ENCODE peak calls at places on chromosomes 12 and 14, in seven cellular contexts. J, H, Q, S, U, W and B are unnamed samples.

GRCh38 chr12:64826234-64826633 is 1.8 kb downstream of the TBC1D30 start:
- DNase-seq in J (no peak), H (peak), Q (peak), S (peak), U (peak), W (no peak), B (no peak)

GRCh38 chr12:46187023-46187422 is 81.8 kb downstream of the SLC38A1 start:
- DNase-seq in J (no peak), H (no peak), Q (no peak), S (no peak), U (no peak), W (no peak), B (no peak)

GRCh38 chr12:23929906-23930305 is 19.6 kb downstream of the SOX5 start:
- DNase-seq in J (no peak), H (no peak), Q (no peak), S (no peak), U (no peak), W (no peak), B (no peak)

GRCh38 chr12:53960187-53961024 is 5.7 kb downstream of the HOXC12 start:
- DNase-seq in J (no peak), H (no peak), Q (no peak), S (no peak), U (no peak), W (no peak), B (no peak)

GRCh38 chr12:120316798-120317257 is 10.8 kb downstream of the PLA2G1B start:
- DNase-seq in J (peak), H (peak), Q (no peak), S (no peak), U (peak), W (no peak), B (no peak)

GRCh38 chr12:50110762-50111416 is 1.1 kb upstream of the COX14 start:
- DNase-seq in J (peak), H (peak), Q (no peak), S (peak), U (peak), W (no peak), B (peak)

GRCh38 chr12:2112401-2112800 is 59.6 kb downstream of the CACNA1C start:
- DNase-seq in J (no peak), H (no peak), Q (no peak), S (no peak), U (no peak), W (no peak), B (no peak)

GRCh38 chr14:31921251-31921650 is 155.9 kb upstream of the ARHGAP5 start:
- DNase-seq in J (no peak), H (no peak), Q (no peak), S (no peak), U (no peak), W (no peak), B (no peak)

GRCh38 chr12:123109319-123109772 is 41.5 kb downstream of the PITPNM2 start:
- DNase-seq in J (no peak), H (no peak), Q (no peak), S (no peak), U (no peak), W (no peak), B (no peak)

GRCh38 chr12:11630046-11630706 is 19.3 kb upstream of the ETV6 start:
- DNase-seq in J (no peak), H (no peak), Q (peak), S (no peak), U (peak), W (no peak), B (no peak)

GRCh38 chr12:82176761-82177490 is 181.3 kb downstream of the CCDC59 start:
- DNase-seq in J (no peak), H (no peak), Q (no peak), S (no peak), U (no peak), W (no peak), B (no peak)

GRCh38 chr12:18414671-18415070 is 153.4 kb downstream of the PIK3C2G start:
- DNase-seq in J (no peak), H (no peak), Q (no peak), S (no peak), U (no peak), W (no peak), B (no peak)

GRCh38 chr12:101047652-101048051 is 162.4 kb downstream of the SLC5A8 start:
- DNase-seq in J (no peak), H (no peak), Q (no peak), S (no peak), U (no peak), W (no peak), B (no peak)

GRCh38 chr12:52715416-52715815 is 12.1 kb upstream of the KRT77 start:
- DNase-seq in J (peak), H (peak), Q (peak), S (no peak), U (peak), W (peak), B (peak)
- TF ChIP-seq JUND in J (no peak), H (no peak), Q (no peak), S (no peak), U (no peak), W (no peak), B (no peak)

DNA sequence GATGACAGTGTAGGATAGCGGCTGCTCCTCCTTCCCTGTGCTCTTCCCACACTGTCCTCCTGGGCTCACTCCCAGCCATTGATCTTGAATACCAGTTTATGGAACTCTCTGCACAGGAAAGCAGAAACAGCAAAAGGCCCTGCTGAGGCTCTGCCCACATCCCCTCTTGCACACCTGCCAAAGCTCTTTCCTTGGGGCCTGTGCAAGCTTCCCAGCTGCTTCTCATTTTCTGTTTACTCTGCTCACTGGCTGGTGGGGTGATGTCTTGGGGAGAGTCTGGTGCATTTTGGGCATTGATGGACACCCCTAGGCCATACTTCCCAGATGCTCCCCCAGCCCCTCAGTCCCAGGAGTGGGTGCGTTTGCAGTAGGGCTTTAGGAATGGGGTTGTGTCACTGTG is 361.8 kb downstream of the TMEM121 start:
- DNase-seq in J (no peak), H (no peak), Q (no peak), S (no peak), U (no peak), W (no peak), B (no peak)
- TF ChIP-seq JUND in J (no peak), H (no peak), Q (no peak), S (no peak), U (no peak), W (no peak), B (no peak)

DNA sequence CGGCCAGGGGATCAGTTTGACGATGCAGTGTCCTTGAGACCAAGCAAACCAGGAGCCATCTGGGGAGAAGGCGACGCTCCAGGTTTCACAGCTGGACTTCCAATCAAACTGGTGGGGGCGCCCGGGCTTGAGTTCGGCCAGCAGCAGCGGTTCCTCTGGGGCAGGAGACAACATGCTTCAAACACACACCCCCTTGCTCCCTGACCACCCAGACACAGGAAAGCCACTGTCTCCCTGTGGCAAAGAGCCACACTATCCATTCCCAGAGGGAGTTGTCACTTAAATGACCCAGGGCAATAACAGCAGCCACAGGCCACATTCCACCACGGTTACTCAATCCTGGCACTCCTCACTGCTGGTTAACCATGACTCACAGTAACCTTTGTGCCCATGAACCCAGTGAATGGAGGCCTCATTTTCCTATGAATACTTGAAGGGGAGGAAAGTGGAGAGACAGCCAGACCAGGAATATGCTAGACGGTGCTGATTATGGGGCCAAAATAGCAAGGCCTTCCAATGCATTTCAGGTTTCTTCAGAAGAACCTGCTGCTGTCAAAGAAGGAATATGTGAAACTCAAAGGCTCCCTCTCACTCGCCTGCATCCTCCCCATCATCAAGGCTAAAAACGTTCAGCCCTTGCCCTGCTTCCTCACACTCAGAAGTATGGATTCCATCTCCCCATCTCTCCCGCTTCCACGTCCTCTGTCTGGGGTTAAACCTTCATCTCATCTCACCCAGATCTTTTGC is 8.5 kb downstream of the WSB2 start:
- DNase-seq in J (peak), H (no peak), Q (no peak), S (no peak), U (no peak), W (peak), B (peak)
- TF ChIP-seq JUND in J (peak), H (no peak), Q (peak), S (no peak), U (no peak), W (peak), B (no peak)

GRCh38 chr12:6570264-6570887 is 2.3 kb upstream of the NOP2 start:
- DNase-seq in J (peak), H (peak), Q (peak), S (no peak), U (peak), W (peak), B (peak)
- TF ChIP-seq JUND in J (no peak), H (no peak), Q (no peak), S (no peak), U (no peak), W (no peak), B (no peak)

DNA sequence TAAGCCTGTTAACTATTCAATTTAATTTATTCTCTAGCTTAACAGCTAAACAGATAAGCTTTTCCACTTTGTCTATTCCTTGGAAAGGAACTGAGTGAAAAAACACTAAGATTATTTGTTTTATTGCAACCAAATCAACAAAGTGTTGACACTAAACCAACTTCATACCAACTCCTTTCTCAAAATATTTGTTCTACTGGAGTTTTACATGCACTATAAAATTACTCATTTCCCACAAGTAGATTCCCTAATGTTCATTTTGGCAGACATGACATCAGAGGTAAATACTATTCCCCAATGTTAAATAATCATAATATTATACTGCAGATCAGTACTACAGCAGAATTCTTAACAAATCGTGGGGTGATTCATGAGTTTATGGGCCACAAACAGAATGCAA is 231.4 kb downstream of the TTC6 start:
- DNase-seq in J (no peak), H (no peak), Q (no peak), S (no peak), U (no peak), W (no peak), B (no peak)
- TF ChIP-seq JUND in J (no peak), H (no peak), Q (no peak), S (no peak), U (no peak), W (no peak), B (peak)

GRCh38 chr12:22321620-22322019 is 12.9 kb downstream of the ST8SIA1 start:
- DNase-seq in J (no peak), H (no peak), Q (no peak), S (no peak), U (no peak), W (no peak), B (no peak)
- TF ChIP-seq JUND in J (no peak), H (no peak), Q (no peak), S (no peak), U (no peak), W (no peak), B (no peak)